ENCODE peak calls at places on chromosomes 11 and 22, in five cellular contexts. One of them, this sample, is unnamed.

GRCh38 chr22:32852346-32853251 is 51.1 kb downstream of the TIMP3 start:
- DNase-seq in tibial artery: peak; percentile 94
- DNase-seq in GF-D8: no peak
- DNase-seq in pulmonary artery endothelial cell: no peak
- DNase-seq in fibroblast of lung: no peak
- DNase-seq in this sample: no peak

GRCh38 chr22:31082606-31083376 is 1.7 kb downstream of the SMTN start:
- DNase-seq in tibial artery: peak; percentile 92
- DNase-seq in GF-D8: no peak
- DNase-seq in pulmonary artery endothelial cell: no peak
- DNase-seq in fibroblast of lung: peak; percentile 48
- DNase-seq in this sample: peak; percentile 66

GRCh38 chr11:94767701-94768601 is at the start of gene AMOTL1:
- DNase-seq in tibial artery: peak; percentile 96
- DNase-seq in GF-D8: no peak
- DNase-seq in pulmonary artery endothelial cell: peak; percentile 57
- DNase-seq in fibroblast of lung: peak; percentile 86
- DNase-seq in this sample: peak; percentile 75

GRCh38 chr11:19953909-19954308 is 206.4 kb downstream of the DBX1 start:
- DNase-seq in tibial artery: no peak
- DNase-seq in GF-D8: no peak
- DNase-seq in pulmonary artery endothelial cell: no peak
- DNase-seq in fibroblast of lung: peak; percentile 94
- DNase-seq in this sample: no peak

GRCh38 chr11:95089620-95090542 is at the start of gene ENDOD1:
- DNase-seq in tibial artery: peak; percentile 91
- DNase-seq in GF-D8: no peak
- DNase-seq in pulmonary artery endothelial cell: no peak
- DNase-seq in fibroblast of lung: peak; percentile 84
- DNase-seq in this sample: no peak

GRCh38 chr22:22955866-22956535 is 68.4 kb downstream of the IGLL5 start:
- DNase-seq in tibial artery: no peak
- DNase-seq in GF-D8: peak; percentile 11
- DNase-seq in pulmonary artery endothelial cell: peak; percentile 29
- DNase-seq in fibroblast of lung: peak; percentile 48
- DNase-seq in this sample: peak; percentile 49

GRCh38 chr11:26896716-26897115 is 97.2 kb upstream of the FIBIN start:
- DNase-seq in tibial artery: no peak
- DNase-seq in GF-D8: no peak
- DNase-seq in pulmonary artery endothelial cell: no peak
- DNase-seq in fibroblast of lung: peak; percentile 34
- DNase-seq in this sample: no peak

GRCh38 chr22:42926768-42927167 is 69.7 kb upstream of the ARFGAP3 start:
- DNase-seq in tibial artery: no peak
- DNase-seq in GF-D8: no peak
- DNase-seq in pulmonary artery endothelial cell: no peak
- DNase-seq in fibroblast of lung: no peak
- DNase-seq in this sample: no peak